ENCODE peak calls at places on chromosomes 12 and 14, in four cellular contexts. G is mesothelial cell of epicardium; L is iris pigment epithelial cell; B is activated T-helper 1 cell treated with anti-CD3 and anti-CD28 coated beads, Interleukin-12 subunit alpha, Interleukin-12 subunit beta, Interleukin-2, Interleukin-4 antibody, amounts not matched to agents 30 ng/mL and 10 ng/mL and 1 ng/mL, durations not matched to agents 14 hours and 24 hours and 36 hours. J is an unnamed sample.

GRCh38 chr14:52769889-52770288 is 21.5 kb downstream of the GNPNAT1 start:
- DNase-seq in G (no peak), L (peak; percentile 27), B (no peak), J (no peak)

GRCh38 chr14:101965145-101965531 is 765 bp downstream of the DYNC1H1 start:
- DNase-seq in G (no peak), L (peak; percentile 62), B (peak; percentile 71), J (peak; percentile 37)

GRCh38 chr12:95943231-95943842 is at the start of gene AMDHD1:
- DNase-seq in G (peak; percentile 45), L (peak; percentile 51), B (peak; percentile 59), J (peak; percentile 60)

GRCh38 chr14:77859934-77860570 is 60.1 kb downstream of the ADCK1 start:
- DNase-seq in G (no peak), L (no peak), B (no peak), J (no peak)

GRCh38 chr12:5217936-5218335 is 174.3 kb downstream of the KCNA5 start:
- DNase-seq in G (no peak), L (no peak), B (no peak), J (no peak)

GRCh38 chr12:15863258-15863835 is 18.8 kb upstream of the STRAP start:
- DNase-seq in G (no peak), L (peak; percentile 48), B (no peak), J (no peak)

GRCh38 chr12:107126688-107127481 is 33.5 kb upstream of the CRY1 start:
- DNase-seq in G (no peak), L (peak; percentile 37), B (no peak), J (no peak)

GRCh38 chr12:121795029-121795977 is 1.8 kb upstream of the RHOF start:
- DNase-seq in G (no peak), L (peak; percentile 79), B (peak; percentile 77), J (peak; percentile 87)

GRCh38 chr12:76587428-76588178 is 28.0 kb upstream of the OSBPL8 start:
- DNase-seq in G (no peak), L (peak; percentile 65), B (no peak), J (no peak)